ENCODE peak calls at places on chromosome 4, in eight cellular contexts. One of them, this sample, is unnamed.
A peak's percentile ranks its signal among the peaks of the same experiment; 100 is the strongest.

GRCh38 chr4:187908079-187908501 is 87.5 kb upstream of the ZFP42 start:
- DNase-seq in epithelial cell of esophagus: peak; percentile 72
- DNase-seq in tibial artery: no peak
- DNase-seq in fibroblast of lung: peak; percentile 85
- DNase-seq in suprapubic skin: no peak
- DNase-seq in H9: no peak
- DNase-seq in AG09319: peak; percentile 8
- DNase-seq in astrocyte: peak; percentile 83
- DNase-seq in this sample: peak; percentile 68

GRCh38 chr4:138063581-138063980 is 178.6 kb downstream of the SLC7A11 start:
- DNase-seq in epithelial cell of esophagus: no peak
- DNase-seq in tibial artery: no peak
- DNase-seq in fibroblast of lung: no peak
- DNase-seq in suprapubic skin: no peak
- DNase-seq in H9: no peak
- DNase-seq in AG09319: no peak
- DNase-seq in astrocyte: no peak
- DNase-seq in this sample: no peak

GRCh38 chr4:112560084-112560483 is 44.1 kb upstream of the NEUROG2 start:
- DNase-seq in epithelial cell of esophagus: no peak
- DNase-seq in tibial artery: no peak
- DNase-seq in fibroblast of lung: no peak
- DNase-seq in suprapubic skin: no peak
- DNase-seq in H9: no peak
- DNase-seq in AG09319: no peak
- DNase-seq in astrocyte: no peak
- DNase-seq in this sample: no peak

GRCh38 chr4:88672987-88673386 is 24.6 kb downstream of the NAP1L5 start:
- DNase-seq in epithelial cell of esophagus: peak; percentile 34
- DNase-seq in tibial artery: no peak
- DNase-seq in fibroblast of lung: peak; percentile 30
- DNase-seq in suprapubic skin: no peak
- DNase-seq in H9: peak; percentile 44
- DNase-seq in AG09319: no peak
- DNase-seq in astrocyte: no peak
- DNase-seq in this sample: no peak

GRCh38 chr4:140071806-140072205 is 82.2 kb downstream of the MAML3 start:
- DNase-seq in epithelial cell of esophagus: no peak
- DNase-seq in tibial artery: no peak
- DNase-seq in fibroblast of lung: peak; percentile 98
- DNase-seq in suprapubic skin: no peak
- DNase-seq in H9: no peak
- DNase-seq in AG09319: peak; percentile 27
- DNase-seq in astrocyte: peak; percentile 99
- DNase-seq in this sample: no peak

GRCh38 chr4:134787315-134787714 is 585.7 kb upstream of the PABPC4L start:
- DNase-seq in epithelial cell of esophagus: peak; percentile 40
- DNase-seq in tibial artery: no peak
- DNase-seq in fibroblast of lung: peak; percentile 28
- DNase-seq in suprapubic skin: no peak
- DNase-seq in H9: no peak
- DNase-seq in AG09319: no peak
- DNase-seq in astrocyte: peak; percentile 12
- DNase-seq in this sample: no peak

GRCh38 chr4:152099061-152099425 is 338.2 kb upstream of the GATB start:
- DNase-seq in epithelial cell of esophagus: no peak
- DNase-seq in tibial artery: no peak
- DNase-seq in fibroblast of lung: no peak
- DNase-seq in suprapubic skin: no peak
- DNase-seq in H9: no peak
- DNase-seq in AG09319: no peak
- DNase-seq in astrocyte: no peak
- DNase-seq in this sample: no peak

GRCh38 chr4:27397886-27398285 is 537.2 kb downstream of the STIM2 start:
- DNase-seq in epithelial cell of esophagus: peak; percentile 39
- DNase-seq in tibial artery: no peak
- DNase-seq in fibroblast of lung: peak; percentile 96
- DNase-seq in suprapubic skin: no peak
- DNase-seq in H9: no peak
- DNase-seq in AG09319: peak; percentile 24
- DNase-seq in astrocyte: peak; percentile 96
- DNase-seq in this sample: no peak

GRCh38 chr4:88690355-88690754 is 7.3 kb downstream of the NAP1L5 start:
- DNase-seq in epithelial cell of esophagus: peak; percentile 56
- DNase-seq in tibial artery: no peak
- DNase-seq in fibroblast of lung: peak; percentile 58
- DNase-seq in suprapubic skin: no peak
- DNase-seq in H9: no peak
- DNase-seq in AG09319: no peak
- DNase-seq in astrocyte: peak; percentile 49
- DNase-seq in this sample: no peak

GRCh38 chr4:1213336-1213995 is 35.5 kb downstream of the CTBP1 start:
- DNase-seq in epithelial cell of esophagus: no peak
- DNase-seq in tibial artery: no peak
- DNase-seq in fibroblast of lung: no peak
- DNase-seq in suprapubic skin: no peak
- DNase-seq in H9: no peak
- DNase-seq in AG09319: no peak
- DNase-seq in astrocyte: no peak
- DNase-seq in this sample: no peak

GRCh38 chr4:9927317-9928007 is 93.8 kb downstream of the SLC2A9 start:
- DNase-seq in epithelial cell of esophagus: no peak
- DNase-seq in tibial artery: no peak
- DNase-seq in fibroblast of lung: no peak
- DNase-seq in suprapubic skin: no peak
- DNase-seq in H9: no peak
- DNase-seq in AG09319: no peak
- DNase-seq in astrocyte: no peak
- DNase-seq in this sample: no peak
- TF ChIP-seq CTCF in epithelial cell of esophagus: no peak
- TF ChIP-seq CTCF in tibial artery: no peak
- TF ChIP-seq CTCF in fibroblast of lung: no peak
- TF ChIP-seq CTCF in suprapubic skin: no peak
- TF ChIP-seq CTCF in H9: peak; percentile 32
- TF ChIP-seq CTCF in AG09319: no peak
- TF ChIP-seq CTCF in astrocyte: no peak
- TF ChIP-seq CTCF in this sample: no peak

GRCh38 chr4:108172231-108172779 is 3.6 kb upstream of the LEF1 start:
- DNase-seq in epithelial cell of esophagus: no peak
- DNase-seq in tibial artery: no peak
- DNase-seq in fibroblast of lung: peak; percentile 48
- DNase-seq in suprapubic skin: no peak
- DNase-seq in H9: peak; percentile 44
- DNase-seq in AG09319: no peak
- DNase-seq in astrocyte: peak; percentile 24
- DNase-seq in this sample: no peak
- TF ChIP-seq CTCF in epithelial cell of esophagus: no peak
- TF ChIP-seq CTCF in tibial artery: no peak
- TF ChIP-seq CTCF in fibroblast of lung: no peak
- TF ChIP-seq CTCF in suprapubic skin: peak; percentile 10
- TF ChIP-seq CTCF in H9: peak; percentile 28
- TF ChIP-seq CTCF in AG09319: no peak
- TF ChIP-seq CTCF in astrocyte: no peak
- TF ChIP-seq CTCF in this sample: peak; percentile 10

GRCh38 chr4:123891901-123892300 is 495.3 kb downstream of the SPRY1 start:
- DNase-seq in epithelial cell of esophagus: no peak
- DNase-seq in tibial artery: no peak
- DNase-seq in fibroblast of lung: no peak
- DNase-seq in suprapubic skin: no peak
- DNase-seq in H9: no peak
- DNase-seq in AG09319: no peak
- DNase-seq in astrocyte: no peak
- DNase-seq in this sample: no peak
- TF ChIP-seq CTCF in epithelial cell of esophagus: no peak
- TF ChIP-seq CTCF in tibial artery: no peak
- TF ChIP-seq CTCF in fibroblast of lung: no peak
- TF ChIP-seq CTCF in suprapubic skin: no peak
- TF ChIP-seq CTCF in H9: no peak
- TF ChIP-seq CTCF in AG09319: no peak
- TF ChIP-seq CTCF in astrocyte: no peak
- TF ChIP-seq CTCF in this sample: no peak

GRCh38 chr4:185840953-185841352 is 29.0 kb upstream of the SORBS2 start:
- DNase-seq in epithelial cell of esophagus: no peak
- DNase-seq in tibial artery: no peak
- DNase-seq in fibroblast of lung: no peak
- DNase-seq in suprapubic skin: no peak
- DNase-seq in H9: no peak
- DNase-seq in AG09319: no peak
- DNase-seq in astrocyte: no peak
- DNase-seq in this sample: no peak
- TF ChIP-seq CTCF in epithelial cell of esophagus: no peak
- TF ChIP-seq CTCF in tibial artery: no peak
- TF ChIP-seq CTCF in fibroblast of lung: no peak
- TF ChIP-seq CTCF in suprapubic skin: no peak
- TF ChIP-seq CTCF in H9: no peak
- TF ChIP-seq CTCF in AG09319: no peak
- TF ChIP-seq CTCF in astrocyte: no peak
- TF ChIP-seq CTCF in this sample: no peak

GRCh38 chr4:107760281-107760947 is 40.4 kb upstream of the PAPSS1 start:
- DNase-seq in epithelial cell of esophagus: peak; percentile 36
- DNase-seq in tibial artery: no peak
- DNase-seq in fibroblast of lung: no peak
- DNase-seq in suprapubic skin: no peak
- DNase-seq in H9: no peak
- DNase-seq in AG09319: no peak
- DNase-seq in astrocyte: no peak
- DNase-seq in this sample: peak; percentile 55
- TF ChIP-seq CTCF in epithelial cell of esophagus: peak; percentile 34
- TF ChIP-seq CTCF in tibial artery: peak; percentile 14
- TF ChIP-seq CTCF in fibroblast of lung: peak; percentile 24
- TF ChIP-seq CTCF in suprapubic skin: no peak
- TF ChIP-seq CTCF in H9: peak; percentile 44
- TF ChIP-seq CTCF in AG09319: peak; percentile 13
- TF ChIP-seq CTCF in astrocyte: no peak
- TF ChIP-seq CTCF in this sample: peak; percentile 16

GRCh38 chr4:90293320-90293719 is 166.1 kb downstream of the CCSER1 start:
- DNase-seq in epithelial cell of esophagus: peak; percentile 33
- DNase-seq in tibial artery: no peak
- DNase-seq in fibroblast of lung: peak; percentile 2
- DNase-seq in suprapubic skin: no peak
- DNase-seq in H9: no peak
- DNase-seq in AG09319: no peak
- DNase-seq in astrocyte: no peak
- DNase-seq in this sample: no peak
- TF ChIP-seq CTCF in epithelial cell of esophagus: peak; percentile 53
- TF ChIP-seq CTCF in tibial artery: no peak
- TF ChIP-seq CTCF in fibroblast of lung: peak; percentile 40
- TF ChIP-seq CTCF in suprapubic skin: peak; percentile 38
- TF ChIP-seq CTCF in H9: peak; percentile 87
- TF ChIP-seq CTCF in AG09319: peak; percentile 41
- TF ChIP-seq CTCF in astrocyte: peak; percentile 28
- TF ChIP-seq CTCF in this sample: no peak

GRCh38 chr4:13907255-13907751 is 279.8 kb upstream of the BOD1L1 start:
- DNase-seq in epithelial cell of esophagus: peak; percentile 93
- DNase-seq in tibial artery: no peak
- DNase-seq in fibroblast of lung: peak; percentile 99
- DNase-seq in suprapubic skin: no peak
- DNase-seq in H9: no peak
- DNase-seq in AG09319: peak; percentile 72
- DNase-seq in astrocyte: peak; percentile 99
- DNase-seq in this sample: peak; percentile 87
- TF ChIP-seq CTCF in epithelial cell of esophagus: no peak
- TF ChIP-seq CTCF in tibial artery: no peak
- TF ChIP-seq CTCF in fibroblast of lung: peak; percentile 46
- TF ChIP-seq CTCF in suprapubic skin: no peak
- TF ChIP-seq CTCF in H9: no peak
- TF ChIP-seq CTCF in AG09319: peak; percentile 30
- TF ChIP-seq CTCF in astrocyte: peak; percentile 44
- TF ChIP-seq CTCF in this sample: no peak